ENCODE peak calls at places on chromosomes 5 and 9, in ten cellular contexts. N, F, X, B, M, L, S, H, J and K are unnamed samples.

GRCh38 chr9:615756-616155 is 225.7 kb upstream of the DMRT1 start:
- DNase-seq in N (no peak), F (no peak), X (no peak), B (no peak), M (no peak), L (no peak), S (no peak), H (no peak), J (no peak), K (no peak)

GRCh38 chr5:54135042-54135441 is 175.3 kb downstream of the ARL15 start:
- DNase-seq in N (no peak), F (no peak), X (no peak), B (no peak), M (no peak), L (no peak), S (peak), H (no peak), J (no peak), K (no peak)

GRCh38 chr5:141822134-141822533 is 56.1 kb downstream of the PCDH1 start:
- DNase-seq in N (no peak), F (no peak), X (no peak), B (no peak), M (no peak), L (no peak), S (no peak), H (no peak), J (no peak), K (no peak)

GRCh38 chr9:17065062-17065461 is 69.8 kb upstream of the CNTLN start:
- DNase-seq in N (no peak), F (peak), X (peak), B (no peak), M (no peak), L (no peak), S (no peak), H (no peak), J (no peak), K (no peak)

GRCh38 chr9:123002754-123003153 is 30.7 kb upstream of the GPR21 start:
- DNase-seq in N (no peak), F (no peak), X (no peak), B (no peak), M (no peak), L (no peak), S (peak), H (no peak), J (no peak), K (no peak)

GRCh38 chr5:107402881-107403280 is 267.9 kb downstream of the EFNA5 start:
- DNase-seq in N (no peak), F (peak), X (peak), B (no peak), M (no peak), L (no peak), S (peak), H (no peak), J (no peak), K (no peak)

GRCh38 chr5:128380324-128380723 is 157.7 kb downstream of the FBN2 start:
- DNase-seq in N (no peak), F (no peak), X (peak), B (no peak), M (no peak), L (no peak), S (no peak), H (no peak), J (no peak), K (no peak)

GRCh38 chr9:122264360-122265264 is at the start of the genes MRRF and RBM18:
- DNase-seq in N (peak), F (peak), X (peak), B (peak), M (peak), L (peak), S (peak), H (peak), J (peak), K (peak)

GRCh38 chr5:78295035-78295961 is 800 bp upstream of the AP3B1 start:
- DNase-seq in N (no peak), F (peak), X (peak), B (peak), M (peak), L (peak), S (no peak), H (no peak), J (peak), K (no peak)

GRCh38 chr9:90007516-90008430 is 403.0 kb downstream of the GADD45G start:
- DNase-seq in N (no peak), F (no peak), X (no peak), B (no peak), M (no peak), L (no peak), S (peak), H (no peak), J (no peak), K (no peak)

GRCh38 chr5:43386960-43387362 is 25.2 kb downstream of the CCL28 start:
- DNase-seq in N (no peak), F (no peak), X (no peak), B (no peak), M (no peak), L (no peak), S (no peak), H (no peak), J (no peak), K (no peak)

GRCh38 chr5:100595152-100595811 is 60.1 kb downstream of the FAM174A start:
- DNase-seq in N (no peak), F (no peak), X (no peak), B (no peak), M (no peak), L (peak), S (peak), H (peak), J (no peak), K (no peak)

GRCh38 chr9:134858051-134858841 is 22.4 kb upstream of the FCN2 start:
- DNase-seq in N (no peak), F (no peak), X (no peak), B (no peak), M (no peak), L (peak), S (no peak), H (no peak), J (no peak), K (peak)

GRCh38 chr9:130402243-130402642 is 42.5 kb upstream of the ASS1 start:
- DNase-seq in N (no peak), F (no peak), X (no peak), B (no peak), M (no peak), L (no peak), S (no peak), H (no peak), J (no peak), K (no peak)

GRCh38 chr5:112475747-112476435 is 56.8 kb upstream of the EPB41L4A start:
- DNase-seq in N (peak), F (no peak), X (peak), B (no peak), M (no peak), L (no peak), S (no peak), H (no peak), J (no peak), K (no peak)

GRCh38 chr5:163567811-163568210 is 62.4 kb downstream of the MAT2B start:
- DNase-seq in N (no peak), F (no peak), X (no peak), B (no peak), M (no peak), L (no peak), S (no peak), H (no peak), J (no peak), K (no peak)

GRCh38 chr9:91042541-91042940 is 240.9 kb downstream of the SYK start:
- DNase-seq in N (no peak), F (no peak), X (no peak), B (no peak), M (no peak), L (no peak), S (no peak), H (no peak), J (no peak), K (peak)

GRCh38 chr5:153782589-153783238 is 256.0 kb downstream of the FAM114A2 start:
- DNase-seq in N (no peak), F (no peak), X (no peak), B (no peak), M (no peak), L (no peak), S (peak), H (no peak), J (no peak), K (no peak)

GRCh38 chr9:8651830-8652229 is 852.3 kb upstream of the DMAC1 start:
- DNase-seq in N (no peak), F (no peak), X (peak), B (no peak), M (no peak), L (no peak), S (no peak), H (no peak), J (no peak), K (no peak)

GRCh38 chr9:5843450-5844249 is 10.7 kb upstream of the ERMP1 start:
- DNase-seq in N (no peak), F (peak), X (peak), B (no peak), M (no peak), L (peak), S (peak), H (no peak), J (no peak), K (no peak)

GRCh38 chr9:88949961-88950340 is 41.3 kb upstream of the S1PR3 start:
- DNase-seq in N (no peak), F (no peak), X (peak), B (no peak), M (no peak), L (no peak), S (peak), H (no peak), J (no peak), K (no peak)

GRCh38 chr9:93577045-93577939 is 908 bp downstream of the PHF2 start:
- DNase-seq in N (no peak), F (no peak), X (peak), B (peak), M (peak), L (peak), S (no peak), H (no peak), J (no peak), K (peak)

GRCh38 chr9:128214571-128215490 is 11.7 kb downstream of the DNM1 start:
- DNase-seq in N (no peak), F (no peak), X (no peak), B (no peak), M (no peak), L (no peak), S (peak), H (peak), J (no peak), K (no peak)

GRCh38 chr5:103571730-103572129 is 9.1 kb upstream of the NUDT12 start:
- DNase-seq in N (no peak), F (no peak), X (no peak), B (no peak), M (no peak), L (no peak), S (no peak), H (no peak), J (no peak), K (no peak)

GRCh38 chr9:8924529-8924928 is 1125.0 kb upstream of the DMAC1 start:
- DNase-seq in N (no peak), F (no peak), X (peak), B (no peak), M (no peak), L (no peak), S (no peak), H (no peak), J (no peak), K (no peak)